ENCODE peak calls at places on chromosomes 5 and 9, in nine cellular contexts. L, H, E, X, R, Y, P, U and A are unnamed samples.

GRCh38 chr9:98263482-98264357 is 8.3 kb upstream of the TBC1D2 start:
- DNase-seq in L (peak; percentile 89), H (peak; percentile 79), E (peak; percentile 83), X (peak; percentile 82), R (peak; percentile 60), Y (peak; percentile 83), P (peak; percentile 71), U (peak; percentile 27), A (peak; percentile 85)

GRCh38 chr9:26656003-26656940 is 236.3 kb downstream of the CAAP1 start:
- DNase-seq in L (peak; percentile 5), H (peak; percentile 67), E (no peak), X (peak; percentile 6), R (no peak), Y (peak; percentile 18), P (no peak), U (no peak), A (peak; percentile 16)

GRCh38 chr5:157475432-157475831 is 15.4 kb downstream of the NIPAL4 start:
- DNase-seq in L (no peak), H (no peak), E (no peak), X (no peak), R (no peak), Y (no peak), P (no peak), U (no peak), A (no peak)

GRCh38 chr9:98256632-98257218 is 1.3 kb upstream of the TBC1D2 start:
- DNase-seq in L (no peak), H (no peak), E (no peak), X (no peak), R (no peak), Y (no peak), P (no peak), U (no peak), A (peak; percentile 22)

GRCh38 chr5:136023935-136024645 is 4.7 kb upstream of the TGFBI start:
- DNase-seq in L (peak; percentile 68), H (no peak), E (no peak), X (no peak), R (no peak), Y (peak; percentile 88), P (no peak), U (no peak), A (no peak)

GRCh38 chr9:91857291-91857781 is 92.7 kb downstream of the ROR2 start:
- DNase-seq in L (no peak), H (no peak), E (no peak), X (no peak), R (peak; percentile 62), Y (peak; percentile 43), P (no peak), U (no peak), A (no peak)

GRCh38 chr9:72554221-72554641 is 32.8 kb downstream of the TMC1 start:
- DNase-seq in L (peak; percentile 90), H (no peak), E (no peak), X (no peak), R (no peak), Y (peak; percentile 57), P (no peak), U (no peak), A (peak; percentile 82)

GRCh38 chr9:121684381-121685145 is 33.1 kb downstream of the DAB2IP start:
- DNase-seq in L (peak; percentile 53), H (peak; percentile 81), E (no peak), X (peak; percentile 37), R (peak; percentile 38), Y (peak; percentile 32), P (no peak), U (no peak), A (peak; percentile 38)

GRCh38 chr9:13351768-13352386 is 72.4 kb upstream of the MPDZ start:
- DNase-seq in L (peak; percentile 85), H (peak; percentile 29), E (no peak), X (peak; percentile 65), R (no peak), Y (peak; percentile 74), P (peak; percentile 51), U (no peak), A (peak; percentile 66)

GRCh38 chr9:79883073-79883645 is 311.4 kb downstream of the TLE4 start:
- DNase-seq in L (no peak), H (no peak), E (no peak), X (no peak), R (no peak), Y (no peak), P (no peak), U (no peak), A (no peak)

GRCh38 chr5:55993628-55994501 is 898 bp downstream of the IL6ST start:
- DNase-seq in L (peak; percentile 28), H (no peak), E (no peak), X (peak; percentile 30), R (no peak), Y (no peak), P (peak; percentile 54), U (no peak), A (peak; percentile 49)

GRCh38 chr5:143025376-143025775 is 255.2 kb downstream of the ARHGAP26 start:
- DNase-seq in L (no peak), H (no peak), E (no peak), X (no peak), R (no peak), Y (peak; percentile 18), P (no peak), U (no peak), A (no peak)

GRCh38 chr9:22265038-22265437 is 181.6 kb upstream of the DMRTA1 start:
- DNase-seq in L (no peak), H (no peak), E (no peak), X (no peak), R (no peak), Y (no peak), P (no peak), U (no peak), A (no peak)

GRCh38 chr5:71653119-71653518 is 66.0 kb upstream of the CARTPT start:
- DNase-seq in L (peak; percentile 37), H (no peak), E (no peak), X (peak; percentile 40), R (no peak), Y (peak; percentile 15), P (peak; percentile 5), U (no peak), A (no peak)

GRCh38 chr5:175690025-175690424 is 32.2 kb downstream of the HRH2 start:
- DNase-seq in L (no peak), H (no peak), E (no peak), X (no peak), R (no peak), Y (no peak), P (no peak), U (no peak), A (no peak)